ENCODE peak calls at places on chromosome 21, in six cellular contexts. E is GM12878, Z is H1, N is GM12891, A is HepG2, B is K562. L is an unnamed sample.

GRCh38 chr21:17585875-17586450 is 26.7 kb downstream of the BTG3 start:
- DNase-seq in B (peak), Z (no peak), E (no peak), A (peak), N (no peak), L (no peak)

GRCh38 chr21:36706482-36706852 is 7.6 kb downstream of the SIM2 start:
- DNase-seq in A (no peak), Z (no peak), E (no peak), B (no peak), N (no peak), L (no peak)

GRCh38 chr21:26506951-26507350 is 66.1 kb downstream of the CYYR1 start:
- DNase-seq in A (no peak), B (no peak), Z (no peak), E (no peak), N (no peak), L (no peak)

GRCh38 chr21:17782051-17782450 is 37.1 kb downstream of the C21orf91 start:
- DNase-seq in E (no peak), B (no peak), A (no peak), Z (no peak), N (no peak), L (no peak)

GRCh38 chr21:38631171-38631570 is 132.9 kb upstream of the ERG start:
- DNase-seq in Z (no peak), N (no peak), E (no peak), A (no peak), B (no peak), L (no peak)

GRCh38 chr21:46478910-46479309 is 20.2 kb downstream of the DIP2A start:
- DNase-seq in E (no peak), Z (no peak), N (no peak), A (no peak), B (no peak), L (no peak)

GRCh38 chr21:18354947-18355346 is 48.6 kb downstream of the TMPRSS15 start:
- DNase-seq in N (no peak), Z (no peak), A (no peak), B (no peak), E (no peak), L (no peak)

GRCh38 chr21:14119038-14119437 is 91.7 kb downstream of the LIPI start:
- DNase-seq in E (no peak), N (no peak), B (no peak), Z (no peak), A (no peak), L (no peak)

GRCh38 chr21:35614412-35614901 is 445.9 kb downstream of the SETD4 start:
- DNase-seq in E (no peak), Z (no peak), A (no peak), B (no peak), N (no peak), L (no peak)

GRCh38 chr21:17988038-17988437 is 168.9 kb upstream of the C21orf91 start:
- DNase-seq in B (no peak), E (no peak), Z (no peak), A (no peak), N (no peak), L (no peak)

GRCh38 chr21:45364464-45365185 is 40.3 kb upstream of the COL18A1 start:
- DNase-seq in A (no peak), N (no peak), Z (no peak), B (no peak), E (no peak), L (no peak)

GRCh38 chr21:39353295-39353694 is 4.4 kb upstream of the HMGN1 start:
- DNase-seq in A (no peak), Z (no peak), N (no peak), E (no peak), B (no peak), L (no peak)

GRCh38 chr21:43325968-43326367 is 101.0 kb downstream of the SIK1 start:
- DNase-seq in A (no peak), N (no peak), Z (no peak), B (no peak), E (no peak), L (no peak)

GRCh38 chr21:38905328-38905727 is 99.6 kb downstream of the ETS2 start:
- DNase-seq in B (no peak), Z (no peak), N (no peak), A (no peak), E (no peak), L (no peak)

GRCh38 chr21:36756527-36756926 is 57.6 kb downstream of the SIM2 start:
- DNase-seq in E (no peak), A (peak), Z (no peak), N (no peak), B (no peak), L (no peak)

GRCh38 chr21:39020751-39021474 is 162.3 kb downstream of the PSMG1 start:
- DNase-seq in Z (no peak), B (no peak), E (no peak), A (peak), N (no peak), L (no peak)

GRCh38 chr21:37503848-37504467 is 137.4 kb downstream of the DYRK1A start:
- DNase-seq in B (no peak), E (no peak), A (peak), Z (no peak), N (no peak), L (no peak)

GRCh38 chr21:33643658-33644311 is 1.5 kb downstream of the ITSN1 start:
- DNase-seq in E (no peak), A (peak), Z (no peak), N (no peak), B (no peak), L (no peak)

GRCh38 chr21:45379901-45380330 is 25.0 kb upstream of the COL18A1 start:
- DNase-seq in N (no peak), Z (no peak), E (no peak), B (no peak), A (no peak), L (no peak)

GRCh38 chr21:45408271-45408791 is 3.4 kb downstream of the COL18A1 start:
- DNase-seq in B (no peak), N (no peak), E (no peak), Z (no peak), A (no peak), L (no peak)

GRCh38 chr21:33039542-33039941 is 13.8 kb downstream of the OLIG2 start:
- DNase-seq in B (no peak), E (no peak), Z (no peak), A (no peak), N (no peak), L (no peak)

GRCh38 chr21:37383066-37383465 is 16.5 kb downstream of the DYRK1A start:
- DNase-seq in B (no peak), E (no peak), A (no peak), Z (no peak), N (no peak), L (no peak)

GRCh38 chr21:37119421-37120218 is 46.6 kb downstream of the TTC3 start:
- DNase-seq in N (no peak), E (no peak), A (peak), B (no peak), Z (no peak), L (no peak)

GRCh38 chr21:44448651-44449131 is 6.6 kb upstream of the LRRC3 start:
- DNase-seq in Z (no peak), N (no peak), E (no peak), B (no peak), A (peak), L (no peak)

GRCh38 chr21:17987328-17987727 is 168.2 kb upstream of the C21orf91 start:
- DNase-seq in Z (no peak), E (no peak), A (no peak), B (no peak), N (no peak), L (no peak)

GRCh38 chr21:39529026-39529425 is 77.3 kb downstream of the SH3BGR start:
- DNase-seq in B (no peak), A (no peak), Z (no peak), N (no peak), E (no peak), L (no peak)

GRCh38 chr21:44932366-44933181 is 7.3 kb upstream of the SLX9 start:
- DNase-seq in Z (no peak), A (no peak), B (peak), N (peak), E (no peak), L (peak)

GRCh38 chr21:46227811-46228344 is 696 bp downstream of the LSS start:
- DNase-seq in E (no peak), Z (no peak), B (no peak), A (no peak), N (no peak), L (no peak)

GRCh38 chr21:36765229-36765628 is 66.3 kb downstream of the SIM2 start:
- DNase-seq in E (no peak), Z (no peak), N (no peak), A (no peak), B (no peak), L (no peak)

GRCh38 chr21:39258207-39258606 is 55.2 kb downstream of the BRWD1 start:
- DNase-seq in N (no peak), Z (no peak), E (no peak), B (no peak), A (no peak), L (no peak)

GRCh38 chr21:39564200-39564599 is 48.5 kb upstream of the B3GALT5 start:
- DNase-seq in E (no peak), Z (no peak), A (no peak), N (no peak), B (no peak), L (no peak)

GRCh38 chr21:35927262-35927661 is 133.1 kb downstream of the SETD4 start:
- DNase-seq in N (no peak), A (no peak), B (no peak), E (no peak), Z (no peak), L (no peak)

GRCh38 chr21:45505416-45506021 is 36.7 kb downstream of the SLC19A1 start:
- DNase-seq in B (no peak), Z (no peak), N (no peak), A (no peak), E (no peak), L (no peak)

DNA sequence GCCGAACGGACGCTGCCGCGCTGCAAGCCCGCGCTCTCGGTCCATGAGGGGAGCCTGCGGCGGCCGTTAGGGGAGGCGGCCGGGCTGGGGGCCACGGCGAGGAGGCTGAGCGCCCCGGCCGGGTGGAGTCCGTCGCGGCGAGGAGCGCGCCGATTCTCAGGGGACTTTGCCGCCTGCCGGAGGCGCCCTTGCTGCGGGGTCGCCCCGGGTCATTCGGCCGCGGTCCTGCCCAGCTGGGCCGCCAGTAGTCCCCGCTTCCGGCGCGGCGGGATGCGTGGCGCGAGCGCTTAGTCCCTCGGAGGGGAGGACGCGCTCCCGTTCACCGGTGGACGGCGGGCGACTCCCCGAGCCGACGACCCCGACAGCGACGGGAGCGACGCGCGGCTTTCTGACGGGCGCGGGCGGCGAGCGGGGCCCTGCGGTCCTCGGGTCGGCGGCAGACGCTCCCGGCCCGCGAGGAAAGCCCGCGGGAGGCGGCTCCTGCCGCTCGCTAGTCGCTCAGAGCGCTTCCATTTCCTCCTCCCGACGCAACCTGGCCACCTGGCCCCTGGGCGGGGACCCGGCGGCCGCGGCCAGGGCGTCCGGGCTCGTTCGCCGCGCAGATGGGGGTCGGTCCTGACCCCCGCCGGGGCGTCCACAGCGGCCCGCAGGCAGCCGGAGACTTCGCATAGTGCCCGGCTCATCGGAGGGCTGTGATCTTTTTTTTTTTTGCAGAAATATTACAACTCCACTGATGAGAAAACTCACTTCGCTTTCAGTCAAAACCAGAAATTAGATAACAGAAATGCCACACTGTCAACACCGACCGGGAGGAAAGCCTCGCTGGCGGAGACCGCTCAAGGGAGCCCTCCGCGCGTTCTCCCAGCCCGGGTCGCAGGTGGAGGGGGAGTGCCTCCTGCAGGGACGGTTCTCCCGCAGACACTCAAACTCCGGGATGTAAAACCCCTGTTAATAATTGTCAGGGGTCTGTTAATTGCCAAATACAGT is 640 bp upstream of the ZBTB21 start:
- DNase-seq in Z (no peak), E (no peak), A (peak), B (peak), N (no peak), L (peak)
- TF ChIP-seq TAF1 in Z (peak), E (no peak), A (no peak), B (no peak), N (no peak), L (peak)

DNA sequence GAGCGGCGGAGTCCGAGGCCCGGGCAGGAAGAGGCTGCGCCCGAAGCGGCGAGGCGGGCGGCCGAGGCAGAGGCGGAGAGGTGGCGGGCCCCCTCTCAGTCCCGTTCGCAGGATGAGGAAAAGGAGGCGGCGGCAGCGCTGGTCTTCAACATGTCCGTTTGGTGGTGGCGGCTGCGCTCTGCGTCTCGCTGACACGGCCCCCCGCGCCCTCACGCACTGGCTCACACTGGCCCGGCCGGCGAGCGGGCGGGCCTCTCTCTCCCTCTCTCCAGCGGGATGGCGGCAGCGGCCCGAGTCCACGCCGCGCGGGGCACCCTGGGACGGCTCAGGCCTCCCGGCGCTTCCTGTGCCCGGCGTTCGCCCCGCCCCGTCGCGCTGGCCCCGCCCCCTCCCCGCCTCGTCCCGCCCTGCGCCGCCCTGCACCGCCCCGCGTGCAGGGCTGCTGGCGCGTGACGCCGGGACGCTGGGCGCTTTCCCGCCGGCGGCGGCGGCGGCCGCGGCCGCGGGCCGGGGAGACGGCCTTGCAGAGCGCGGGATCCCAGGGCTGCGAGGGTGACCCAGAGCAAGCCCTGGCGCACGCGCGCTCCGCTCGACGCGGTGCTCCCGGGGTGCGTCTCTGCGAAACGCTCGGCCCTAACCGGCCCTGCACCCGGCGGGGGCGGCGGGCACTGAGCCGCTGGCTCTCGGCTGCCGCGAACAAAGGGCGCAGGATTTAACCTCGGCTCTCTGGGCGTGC is at the start of gene SCAF4:
- DNase-seq in B (peak), Z (peak), N (peak), A (peak), E (peak), L (peak)
- TF ChIP-seq POLR2A in B (peak), Z (peak), N (peak), A (peak), E (peak), L (peak)

GRCh38 chr21:24255591-24255990 is 1351.7 kb downstream of the MRPL39 start:
- DNase-seq in Z (no peak), B (no peak), A (no peak), N (no peak), E (no peak), L (no peak)
- TF ChIP-seq POLR2AphosphoS5 in Z (no peak), B (no peak), A (no peak), N (no peak), E (no peak), L (no peak)

DNA sequence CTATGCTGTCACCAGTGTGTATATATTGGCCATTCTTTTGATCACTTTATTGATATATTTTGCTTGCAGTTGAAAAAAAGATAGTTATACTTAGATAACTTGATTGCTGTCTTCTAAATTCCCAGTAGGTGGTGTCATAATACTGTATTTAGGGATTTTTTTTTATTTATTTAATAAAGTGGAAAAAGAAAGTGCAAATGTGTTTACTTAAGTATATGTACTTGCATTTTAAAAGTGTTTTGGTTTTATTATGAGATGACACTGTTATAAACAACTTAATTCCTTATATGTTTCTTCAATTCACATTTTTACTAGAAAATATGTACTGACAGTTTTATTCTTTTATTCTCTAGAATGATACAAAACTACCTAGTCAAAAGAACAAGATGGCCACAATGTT is 164.8 kb downstream of the USP25 start:
- DNase-seq in N (no peak), A (no peak), E (no peak), Z (no peak), B (no peak), L (no peak)
- TF ChIP-seq TAF1 in N (no peak), A (no peak), E (no peak), Z (no peak), B (no peak), L (no peak)

DNA sequence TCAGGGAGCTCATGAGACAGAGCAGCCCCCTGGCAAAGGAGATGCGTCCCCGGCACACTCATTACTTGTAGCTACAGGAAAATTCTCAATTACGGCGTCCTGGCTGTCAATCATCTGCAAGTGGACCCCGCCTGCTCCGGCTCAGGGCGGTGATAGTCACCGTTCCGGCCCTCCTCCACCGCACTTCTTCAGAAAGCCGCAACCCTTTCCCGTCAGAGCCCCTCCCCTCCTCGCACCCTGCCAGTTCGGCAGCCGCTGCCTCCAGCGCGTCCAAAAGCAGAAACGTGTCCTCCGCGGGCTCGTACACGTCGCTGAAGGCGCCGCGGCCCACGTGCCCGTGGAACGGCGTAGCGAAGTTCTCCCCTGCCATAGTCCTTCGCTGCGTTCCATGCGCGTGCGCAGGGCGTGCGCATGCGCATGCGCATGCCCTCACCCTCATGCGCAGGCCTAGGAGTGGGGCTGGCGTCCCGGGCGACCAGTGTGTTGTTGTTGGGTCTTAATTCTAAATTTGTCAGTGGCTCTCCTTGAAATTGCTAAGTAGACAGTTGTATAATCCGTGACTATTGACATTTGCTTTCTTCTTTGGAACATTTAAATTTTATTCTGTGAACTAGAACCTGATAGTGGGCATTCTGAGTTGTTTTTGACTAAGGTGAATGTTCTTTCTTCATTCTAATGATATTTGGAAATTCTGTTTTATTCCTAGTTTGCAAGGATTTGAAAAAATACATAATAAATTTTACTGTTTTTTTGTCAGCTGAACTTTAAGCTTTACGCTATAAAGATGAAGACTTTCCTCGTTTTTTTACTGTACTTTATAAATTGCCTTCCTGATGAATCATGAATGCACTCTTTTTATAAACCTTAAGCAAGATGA is 107.5 kb downstream of the LTN1 start:
- DNase-seq in A (peak), N (peak), B (peak), E (peak), Z (peak), L (peak)
- TF ChIP-seq POLR2A in A (peak), N (peak), B (peak), E (peak), Z (no peak), L (peak)

DNA sequence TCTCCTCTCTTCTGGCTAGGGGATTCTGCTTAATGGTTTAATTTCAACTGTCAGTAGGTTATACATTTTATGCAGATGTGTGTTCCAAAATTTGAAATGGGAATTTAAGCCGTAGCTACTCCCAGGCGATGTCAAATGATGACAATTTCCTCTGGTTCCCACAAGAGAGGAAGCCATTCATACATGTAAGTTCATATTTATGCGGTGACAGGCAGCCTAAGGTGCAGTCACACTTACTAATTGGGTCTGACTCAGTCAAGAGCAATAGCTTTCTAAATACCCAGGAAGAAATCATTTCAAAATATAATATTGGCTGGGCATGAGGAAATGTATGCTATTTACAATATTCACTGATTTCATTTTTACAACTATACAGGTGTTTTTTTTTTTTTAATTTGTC is 1.3 kb downstream of the DSCAM start:
- DNase-seq in B (no peak), N (no peak), E (no peak), A (no peak), Z (no peak), L (no peak)
- TF ChIP-seq POLR2AphosphoS5 in B (no peak), N (no peak), E (no peak), A (no peak), Z (no peak), L (no peak)

L was measured in GM12892.